ENCODE peak calls at places on chromosomes 4 and X, in seven cellular contexts. B is upper lobe of right lung, N is BJ, L is omental fat pad, U is endothelial cell, R is bronchial epithelial cell, O is fibroblast of pulmonary artery. Y is an unnamed sample.

GRCh38 chr4:160848901-160849735 is 1314.7 kb downstream of the FSTL5 start:
- DNase-seq in O (peak; percentile 1), R (peak; percentile 63), L (no peak), N (no peak), U (no peak), B (no peak), Y (no peak)

GRCh38 chr4:71009796-71010588 is 16.5 kb downstream of the DCK start:
- DNase-seq in B (no peak), N (no peak), R (peak; percentile 54), L (no peak), O (peak; percentile 71), U (no peak), Y (no peak)

GRCh38 chrX:119067023-119067739 is 5.6 kb upstream of the CT47C1 start:
- DNase-seq in N (no peak), L (no peak), U (peak; percentile 50), B (no peak), R (peak; percentile 46), O (peak; percentile 74), Y (no peak)

GRCh38 chr4:36414248-36414647 is 132.8 kb downstream of the DTHD1 start:
- DNase-seq in R (peak; percentile 31), O (peak; percentile 0), L (no peak), B (no peak), N (no peak), U (no peak), Y (no peak)

GRCh38 chr4:128819082-128819742 is 9.7 kb downstream of the JADE1 start:
- DNase-seq in R (no peak), B (no peak), N (no peak), L (no peak), O (no peak), U (no peak), Y (no peak)

GRCh38 chr4:107977482-107977881 is 12.2 kb upstream of the HADH start:
- DNase-seq in O (no peak), B (no peak), L (no peak), U (no peak), N (no peak), R (no peak), Y (no peak)

GRCh38 chrX:63658920-63659319 is 126.1 kb downstream of the ARHGEF9 start:
- DNase-seq in R (no peak), B (no peak), U (no peak), O (peak; percentile 24), L (no peak), N (no peak), Y (no peak)

GRCh38 chr4:101114936-101115372 is 232.4 kb downstream of the PPP3CA start:
- DNase-seq in L (no peak), R (peak; percentile 67), O (peak; percentile 73), B (no peak), U (no peak), N (no peak), Y (no peak)

GRCh38 chr4:89829470-89830138 is 7.4 kb downstream of the SNCA start:
- DNase-seq in N (no peak), B (no peak), O (peak; percentile 68), L (no peak), U (peak; percentile 9), R (peak; percentile 81), Y (no peak)

GRCh38 chrX:43870758-43871419 is 11.4 kb downstream of the MAOB start:
- DNase-seq in N (no peak), L (no peak), R (no peak), O (no peak), B (no peak), U (no peak), Y (no peak)

GRCh38 chrX:70636218-70636617 is 191.6 kb downstream of the DLG3 start:
- DNase-seq in B (no peak), U (no peak), O (no peak), N (no peak), L (no peak), R (no peak), Y (no peak)

GRCh38 chrX:70635227-70635626 is 190.6 kb downstream of the DLG3 start:
- DNase-seq in L (no peak), O (no peak), N (no peak), U (no peak), R (no peak), B (no peak), Y (no peak)

DNA sequence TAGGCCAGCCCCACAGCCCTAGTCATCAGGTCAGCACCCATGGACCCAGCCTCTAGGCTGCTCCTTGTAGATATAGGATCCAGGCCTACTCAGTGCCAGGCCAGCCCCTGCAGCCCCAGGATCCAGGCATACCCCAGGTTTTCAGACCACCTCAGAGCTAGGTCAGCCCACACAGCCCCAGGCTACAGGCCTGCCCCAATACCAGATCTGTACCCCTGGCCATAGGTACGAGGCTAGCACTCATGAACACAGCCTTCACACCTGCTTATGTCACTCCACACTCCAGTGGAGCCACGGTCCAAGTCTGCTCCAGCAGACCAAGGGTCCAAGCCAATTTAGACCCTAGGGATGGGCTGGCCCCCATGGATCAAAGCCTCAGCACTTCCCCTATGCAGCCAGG is 191.0 kb downstream of the DLG3 start:
- DNase-seq in U (no peak), R (no peak), B (no peak), L (no peak), N (no peak), O (no peak), Y (no peak)
- TF ChIP-seq CTCF in U (no peak), R (no peak), B (no peak), L (no peak), N (no peak), O (no peak), Y (no peak)

GRCh38 chr4:80127870-80128419 is 54.9 kb upstream of the ANTXR2 start:
- DNase-seq in O (no peak), R (no peak), B (no peak), U (no peak), L (no peak), N (no peak), Y (no peak)

GRCh38 chr4:80126435-80126834 is 53.4 kb upstream of the ANTXR2 start:
- DNase-seq in O (no peak), R (no peak), B (no peak), U (no peak), N (no peak), L (no peak), Y (no peak)

GRCh38 chr4:80124246-80125211 is 51.5 kb upstream of the ANTXR2 start:
- DNase-seq in B (no peak), R (peak; percentile 66), L (no peak), N (no peak), O (no peak), U (no peak), Y (no peak)

GRCh38 chr4:80128941-80129340 is 55.9 kb upstream of the ANTXR2 start:
- DNase-seq in N (no peak), L (no peak), R (no peak), O (no peak), U (no peak), B (no peak), Y (no peak)

DNA sequence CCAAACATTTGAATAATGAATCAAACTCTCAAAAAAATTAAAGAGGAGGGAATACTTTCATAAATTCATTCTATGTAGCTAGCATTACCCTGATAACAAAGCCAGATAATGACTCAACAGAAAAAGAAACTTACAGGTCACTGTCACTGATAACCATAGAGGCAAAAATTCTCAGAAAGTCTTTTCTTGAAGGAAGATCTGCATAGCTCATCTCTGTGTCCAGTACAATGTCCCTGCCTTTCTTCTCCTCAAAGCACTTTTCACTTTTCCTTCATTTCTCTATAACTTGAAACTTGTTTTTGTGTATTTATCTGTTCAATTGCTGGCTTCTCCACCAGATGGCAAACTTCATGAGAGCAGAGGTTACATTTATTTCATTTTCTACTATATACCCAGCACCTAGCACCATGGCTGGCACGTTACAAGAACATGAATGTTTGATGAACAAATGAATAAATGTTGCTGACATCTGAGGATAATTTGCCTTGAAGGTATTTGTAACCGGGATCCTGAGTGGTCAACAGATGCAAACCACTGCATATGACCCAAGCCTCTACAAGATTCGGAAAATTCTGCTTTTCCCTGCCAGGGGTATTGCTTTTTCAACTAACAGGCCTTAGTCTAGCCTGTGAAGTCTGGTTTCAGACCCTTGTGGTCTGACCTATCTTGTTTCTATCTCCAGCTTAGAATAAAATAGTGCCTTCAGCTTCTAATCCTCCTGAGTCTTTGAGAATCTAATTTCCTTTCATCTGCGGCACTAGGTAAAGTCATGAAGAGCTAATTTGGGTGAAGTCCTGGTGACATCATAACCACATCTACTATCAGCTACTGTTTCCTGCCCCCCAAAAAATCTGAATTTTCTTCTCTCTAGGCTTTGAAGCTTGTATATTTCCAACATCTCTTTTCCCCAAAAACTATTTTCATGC is 52.5 kb upstream of the ANTXR2 start:
- DNase-seq in U (peak; percentile 6), R (peak; percentile 55), O (peak; percentile 55), B (no peak), N (no peak), L (no peak), Y (no peak)
- TF ChIP-seq CTCF in U (peak; percentile 57), R (peak; percentile 37), O (peak; percentile 69), B (peak; percentile 37), N (peak; percentile 64), L (no peak), Y (peak; percentile 31)

GRCh38 chrX:86805241-86805640 is 657.0 kb downstream of the DACH2 start:
- DNase-seq in U (no peak), R (no peak), B (no peak), L (no peak), O (no peak), N (no peak), Y (no peak)

GRCh38 chrX:86806786-86807185 is 658.5 kb downstream of the DACH2 start:
- DNase-seq in U (peak; percentile 4), L (no peak), B (no peak), N (no peak), R (peak; percentile 4), O (no peak), Y (no peak)
- TF ChIP-seq CTCF in U (no peak), L (no peak), B (peak; percentile 14), N (no peak), R (peak; percentile 18), O (peak; percentile 6), Y (no peak)

GRCh38 chr4:152436384-152436783 is 99.5 kb downstream of the FBXW7 start:
- DNase-seq in O (no peak), N (no peak), R (no peak), L (no peak), B (no peak), U (no peak), Y (no peak)
- TF ChIP-seq CTCF in O (no peak), N (no peak), R (peak; percentile 30), L (no peak), B (no peak), U (peak; percentile 25), Y (peak; percentile 27)

GRCh38 chr4:59062970-59063369 is 1952.8 kb upstream of the IGFBP7 start:
- DNase-seq in N (no peak), O (no peak), U (no peak), B (no peak), R (no peak), L (no peak), Y (no peak)

GRCh38 chr4:59057804-59058203 is 1947.6 kb upstream of the IGFBP7 start:
- DNase-seq in N (no peak), U (no peak), R (peak; percentile 71), B (no peak), L (no peak), O (no peak), Y (no peak)

GRCh38 chr4:59060002-59060846 is 1950.0 kb upstream of the IGFBP7 start:
- DNase-seq in O (no peak), N (no peak), R (no peak), L (no peak), B (peak; percentile 45), U (no peak), Y (no peak)

GRCh38 chr4:59060895-59061294 is 1950.7 kb upstream of the IGFBP7 start:
- DNase-seq in L (no peak), U (no peak), N (no peak), R (no peak), B (no peak), O (no peak), Y (no peak)
- TF ChIP-seq CTCF in L (no peak), U (no peak), N (no peak), R (no peak), B (no peak), O (no peak), Y (no peak)

GRCh38 chr4:4865705-4866123 is 6.2 kb downstream of the MSX1 start:
- DNase-seq in U (no peak), B (no peak), L (no peak), N (no peak), R (no peak), O (no peak), Y (no peak)
- TF ChIP-seq CTCF in U (no peak), B (no peak), L (no peak), N (no peak), R (no peak), O (no peak), Y (no peak)

Y was measured in mesothelial cell of epicardium.